ENCODE peak calls at places on chromosomes 16 and 17, in seven cellular contexts. X, Y, Z, C, W, U and H are unnamed samples.

GRCh38 chr17:1720856-1721386 is 3.6 kb upstream of the WDR81 start:
- DNase-seq in X (no peak), Y (peak), Z (no peak), C (peak), W (peak), U (peak), H (peak)

GRCh38 chr16:19338335-19338734 is 52.8 kb downstream of the CLEC19A start:
- DNase-seq in X (no peak), Y (peak), Z (no peak), C (no peak), W (no peak), U (no peak), H (no peak)

GRCh38 chr16:48852955-48853354 is 243.0 kb upstream of the N4BP1 start:
- DNase-seq in X (no peak), Y (no peak), Z (no peak), C (no peak), W (no peak), U (no peak), H (no peak)

GRCh38 chr16:66904428-66904845 is 14.2 kb downstream of the CDH16 start:
- DNase-seq in X (no peak), Y (no peak), Z (no peak), C (no peak), W (no peak), U (no peak), H (no peak)

GRCh38 chr17:6124856-6125255 is 54.7 kb downstream of the WSCD1 start:
- DNase-seq in X (no peak), Y (no peak), Z (no peak), C (no peak), W (no peak), U (no peak), H (no peak)

GRCh38 chr17:21287703-21288449 is 3.4 kb downstream of the MAP2K3 start:
- DNase-seq in X (peak), Y (no peak), Z (peak), C (peak), W (no peak), U (peak), H (peak)

GRCh38 chr17:40304464-40304863 is 4.5 kb upstream of the RARA start:
- DNase-seq in X (peak), Y (peak), Z (no peak), C (no peak), W (no peak), U (peak), H (no peak)

GRCh38 chr17:69672924-69673323 is 258.4 kb downstream of the MAP2K6 start:
- DNase-seq in X (no peak), Y (no peak), Z (no peak), C (no peak), W (no peak), U (peak), H (peak)

GRCh38 chr17:76208120-76208519 is 32.2 kb downstream of the RNF157 start:
- DNase-seq in X (no peak), Y (no peak), Z (no peak), C (no peak), W (no peak), U (no peak), H (no peak)

GRCh38 chr16:87263418-87264052 is 53.7 kb downstream of the C16orf95 start:
- DNase-seq in X (no peak), Y (no peak), Z (no peak), C (no peak), W (no peak), U (no peak), H (no peak)

GRCh38 chr16:87602005-87602790 is at the start of gene JPH3:
- DNase-seq in X (no peak), Y (peak), Z (no peak), C (no peak), W (peak), U (no peak), H (no peak)

GRCh38 chr16:15553313-15554088 is 89.5 kb downstream of the MARF1 start:
- DNase-seq in X (no peak), Y (no peak), Z (no peak), C (no peak), W (no peak), U (peak), H (no peak)

GRCh38 chr16:56944954-56945839 is 13.3 kb downstream of the HERPUD1 start:
- DNase-seq in X (no peak), Y (no peak), Z (no peak), C (no peak), W (no peak), U (peak), H (no peak)

GRCh38 chr17:65657251-65657828 is 95.9 kb upstream of the AXIN2 start:
- DNase-seq in X (no peak), Y (no peak), Z (no peak), C (no peak), W (no peak), U (no peak), H (no peak)

GRCh38 chr17:40735016-40735415 is 20.1 kb downstream of the KRT25 start:
- DNase-seq in X (no peak), Y (no peak), Z (no peak), C (no peak), W (no peak), U (no peak), H (no peak)

GRCh38 chr17:41444186-41444585 is 3.4 kb upstream of the KRT38 start:
- DNase-seq in X (no peak), Y (no peak), Z (no peak), C (no peak), W (no peak), U (peak), H (no peak)

DNA sequence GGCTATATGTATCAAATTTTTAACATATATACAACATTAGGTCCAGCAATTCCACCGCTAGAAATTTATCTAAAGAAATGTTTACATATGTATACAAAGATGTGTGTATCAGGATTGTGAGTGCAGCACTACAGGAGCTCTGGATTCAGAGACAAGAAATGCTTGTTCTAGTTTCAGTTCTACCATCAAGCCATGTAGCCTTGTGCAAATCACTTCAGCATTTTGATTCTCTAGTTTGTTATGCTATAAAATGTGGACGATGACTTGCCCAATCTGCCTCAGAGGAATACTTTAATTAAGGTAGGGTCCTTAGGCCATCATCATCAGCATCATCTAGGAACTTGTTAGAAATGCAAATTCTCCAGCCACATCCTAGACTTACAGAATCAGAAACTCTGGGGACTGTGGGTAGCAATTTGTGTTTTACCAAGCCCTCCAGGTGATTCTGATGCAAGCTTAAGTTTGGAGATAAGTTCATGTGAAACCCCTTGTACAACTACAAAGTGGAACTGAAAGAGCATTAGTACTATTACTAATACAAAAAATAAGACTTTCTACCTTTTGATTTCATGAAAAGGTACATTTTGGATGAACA is 131.2 kb upstream of the CORO6 start:
- DNase-seq in X (no peak), Y (no peak), Z (no peak), C (no peak), W (no peak), U (no peak), H (no peak)
- H3K27ac ChIP-seq in X (no peak), Y (no peak), Z (no peak), C (no peak), W (no peak), U (no peak), H (no peak)

GRCh38 chr17:81404557-81405165 is 9.4 kb downstream of the BAHCC1 start:
- DNase-seq in X (no peak), Y (no peak), Z (no peak), C (no peak), W (no peak), U (no peak), H (no peak)

GRCh38 chr17:81401727-81402529 is 6.7 kb downstream of the BAHCC1 start:
- DNase-seq in X (no peak), Y (peak), Z (no peak), C (no peak), W (peak), U (no peak), H (no peak)

GRCh38 chr17:81402530-81402941 is 7.3 kb downstream of the BAHCC1 start:
- DNase-seq in X (no peak), Y (no peak), Z (no peak), C (no peak), W (no peak), U (no peak), H (no peak)

GRCh38 chr17:81403671-81404534 is 8.6 kb downstream of the BAHCC1 start:
- DNase-seq in X (no peak), Y (no peak), Z (no peak), C (no peak), W (no peak), U (no peak), H (no peak)

DNA sequence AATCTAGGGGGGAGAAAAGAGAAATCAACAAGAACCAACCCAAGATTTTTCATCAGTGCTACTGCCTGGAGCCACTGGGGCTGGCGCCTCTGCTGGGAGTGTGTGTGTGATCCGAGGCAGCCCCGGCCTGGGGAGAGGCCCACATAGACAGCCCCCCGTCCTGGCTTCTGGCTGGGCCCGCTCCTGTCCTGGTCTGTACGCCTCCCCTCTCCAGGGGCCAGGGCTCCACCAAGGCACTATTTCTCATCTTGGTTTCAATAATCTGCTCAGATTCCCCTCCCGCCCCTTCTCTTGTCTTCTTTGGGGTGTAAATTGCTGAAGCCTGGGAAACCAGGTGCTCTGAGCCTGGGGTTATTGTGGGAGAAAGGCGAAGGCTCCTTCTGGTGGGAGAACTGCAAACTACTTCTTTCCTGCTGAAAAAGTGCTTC is 7.8 kb downstream of the BAHCC1 start:
- DNase-seq in X (no peak), Y (no peak), Z (no peak), C (no peak), W (peak), U (peak), H (no peak)
- TF ChIP-seq CTCF in X (peak), Y (no peak), Z (no peak), C (no peak), W (peak), U (peak), H (peak)

GRCh38 chr17:42618442-42619150 is 9.1 kb downstream of the TUBG1 start:
- DNase-seq in X (no peak), Y (peak), Z (peak), C (peak), W (peak), U (no peak), H (no peak)
- H3K4me3 ChIP-seq in X (no peak), Y (no peak), Z (peak), C (no peak), W (no peak), U (no peak), H (no peak)

GRCh38 chr17:49252148-49252682 is 21.6 kb upstream of the PHOSPHO1 start:
- DNase-seq in X (no peak), Y (peak), Z (no peak), C (peak), W (no peak), U (no peak), H (peak)

GRCh38 chr17:49249890-49250522 is 19.4 kb upstream of the PHOSPHO1 start:
- DNase-seq in X (no peak), Y (no peak), Z (no peak), C (no peak), W (no peak), U (no peak), H (no peak)

GRCh38 chr17:49244839-49245238 is 14.3 kb upstream of the PHOSPHO1 start:
- DNase-seq in X (no peak), Y (no peak), Z (no peak), C (no peak), W (no peak), U (no peak), H (no peak)

GRCh38 chr17:49247949-49248348 is 17.4 kb upstream of the PHOSPHO1 start:
- DNase-seq in X (no peak), Y (no peak), Z (no peak), C (no peak), W (no peak), U (no peak), H (no peak)

GRCh38 chr17:49249292-49249794 is 18.8 kb upstream of the PHOSPHO1 start:
- DNase-seq in X (no peak), Y (no peak), Z (peak), C (no peak), W (no peak), U (no peak), H (no peak)
- H3K27ac ChIP-seq in X (no peak), Y (no peak), Z (no peak), C (no peak), W (no peak), U (no peak), H (no peak)

DNA sequence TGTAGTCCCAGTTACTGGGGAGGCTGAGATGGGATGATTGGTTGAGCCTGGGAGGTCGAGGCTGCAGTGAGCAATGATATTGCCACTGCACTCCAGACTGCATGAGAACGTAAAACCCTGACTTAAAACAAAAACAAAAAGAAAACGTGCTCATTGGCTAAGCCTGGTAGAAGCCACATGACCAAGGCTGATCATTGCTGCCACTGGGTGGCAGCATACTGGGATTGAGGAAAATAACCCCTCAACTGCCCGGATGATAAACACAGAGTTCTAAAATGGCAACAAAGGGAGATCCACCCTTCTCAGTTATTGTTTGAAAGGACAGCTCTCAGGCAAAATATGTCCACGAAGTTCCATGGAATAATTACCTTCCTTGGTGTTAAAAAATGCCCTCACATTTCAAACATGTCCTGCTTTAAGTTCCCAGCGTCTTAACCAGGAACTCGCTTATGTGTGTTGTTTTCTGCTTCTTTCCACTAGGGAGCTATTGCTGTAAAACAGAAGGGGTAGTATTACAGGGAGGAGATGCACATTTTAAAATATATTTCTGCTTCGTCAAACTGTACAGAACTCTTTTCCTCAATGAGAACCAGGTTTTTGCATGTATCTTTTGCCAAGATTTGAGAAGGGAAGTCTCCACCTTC is 675.3 kb downstream of the MAF start:
- DNase-seq in X (no peak), Y (peak), Z (peak), C (no peak), W (peak), U (no peak), H (no peak)
- TF ChIP-seq CTCF in X (no peak), Y (peak), Z (peak), C (peak), W (peak), U (no peak), H (peak)

GRCh38 chr16:22813946-22814325 is at the start of gene HS3ST2:
- DNase-seq in X (no peak), Y (peak), Z (peak), C (no peak), W (peak), U (no peak), H (no peak)
- H3K4me3 ChIP-seq in X (no peak), Y (peak), Z (peak), C (peak), W (peak), U (no peak), H (no peak)